ENCODE peak calls at places on chromosomes 12 and 14, in eight cellular contexts. One of them, this sample, is unnamed.

GRCh38 chr12:104507672-104508071 is 50.9 kb downstream of the CHST11 start:
- DNase-seq in spleen: no peak
- DNase-seq in psoas muscle: no peak
- DNase-seq in breast epithelium: no peak
- DNase-seq in BE2C: peak; percentile 28
- DNase-seq in hepatocyte: no peak
- DNase-seq in right lobe of liver: no peak
- DNase-seq in aorta: no peak
- DNase-seq in this sample: no peak

GRCh38 chr14:34324363-34324795 is 137.7 kb downstream of the SPTSSA start:
- DNase-seq in spleen: no peak
- DNase-seq in psoas muscle: no peak
- DNase-seq in breast epithelium: no peak
- DNase-seq in BE2C: peak; percentile 44
- DNase-seq in hepatocyte: peak; percentile 67
- DNase-seq in right lobe of liver: no peak
- DNase-seq in aorta: no peak
- DNase-seq in this sample: no peak

GRCh38 chr12:54991161-54991991 is 6.8 kb upstream of the TESPA1 start:
- DNase-seq in spleen: no peak
- DNase-seq in psoas muscle: no peak
- DNase-seq in breast epithelium: no peak
- DNase-seq in BE2C: no peak
- DNase-seq in hepatocyte: no peak
- DNase-seq in right lobe of liver: no peak
- DNase-seq in aorta: no peak
- DNase-seq in this sample: no peak

GRCh38 chr12:63963863-63964262 is 119.4 kb downstream of the SRGAP1 start:
- DNase-seq in spleen: no peak
- DNase-seq in psoas muscle: no peak
- DNase-seq in breast epithelium: no peak
- DNase-seq in BE2C: no peak
- DNase-seq in hepatocyte: no peak
- DNase-seq in right lobe of liver: no peak
- DNase-seq in aorta: no peak
- DNase-seq in this sample: no peak

GRCh38 chr12:65765436-65765813 is 58.9 kb upstream of the HMGA2 start:
- DNase-seq in spleen: no peak
- DNase-seq in psoas muscle: no peak
- DNase-seq in breast epithelium: no peak
- DNase-seq in BE2C: no peak
- DNase-seq in hepatocyte: no peak
- DNase-seq in right lobe of liver: no peak
- DNase-seq in aorta: no peak
- DNase-seq in this sample: no peak

GRCh38 chr12:3311027-3311402 is 180.0 kb upstream of the PRMT8 start:
- DNase-seq in spleen: no peak
- DNase-seq in psoas muscle: no peak
- DNase-seq in breast epithelium: peak; percentile 86
- DNase-seq in BE2C: no peak
- DNase-seq in hepatocyte: peak; percentile 82
- DNase-seq in right lobe of liver: no peak
- DNase-seq in aorta: no peak
- DNase-seq in this sample: no peak

GRCh38 chr12:52945389-52946232 is 3.3 kb upstream of the KRT18 start:
- DNase-seq in spleen: no peak
- DNase-seq in psoas muscle: no peak
- DNase-seq in breast epithelium: no peak
- DNase-seq in BE2C: no peak
- DNase-seq in hepatocyte: peak; percentile 85
- DNase-seq in right lobe of liver: peak; percentile 80
- DNase-seq in aorta: no peak
- DNase-seq in this sample: peak; percentile 67

GRCh38 chr14:39264558-39264957 is 30.8 kb downstream of the MIA2 start:
- DNase-seq in spleen: no peak
- DNase-seq in psoas muscle: no peak
- DNase-seq in breast epithelium: no peak
- DNase-seq in BE2C: no peak
- DNase-seq in hepatocyte: no peak
- DNase-seq in right lobe of liver: no peak
- DNase-seq in aorta: no peak
- DNase-seq in this sample: no peak

GRCh38 chr12:55698241-55698955 is 9.3 kb downstream of the ITGA7 start:
- DNase-seq in spleen: peak; percentile 63
- DNase-seq in psoas muscle: no peak
- DNase-seq in breast epithelium: peak; percentile 40
- DNase-seq in BE2C: no peak
- DNase-seq in hepatocyte: no peak
- DNase-seq in right lobe of liver: no peak
- DNase-seq in aorta: peak; percentile 70
- DNase-seq in this sample: peak; percentile 32

GRCh38 chr12:6273931-6274687 is 36.4 kb upstream of the PLEKHG6 start:
- DNase-seq in spleen: peak; percentile 34
- DNase-seq in psoas muscle: no peak
- DNase-seq in breast epithelium: no peak
- DNase-seq in BE2C: no peak
- DNase-seq in hepatocyte: no peak
- DNase-seq in right lobe of liver: no peak
- DNase-seq in aorta: peak; percentile 75
- DNase-seq in this sample: peak; percentile 43

DNA sequence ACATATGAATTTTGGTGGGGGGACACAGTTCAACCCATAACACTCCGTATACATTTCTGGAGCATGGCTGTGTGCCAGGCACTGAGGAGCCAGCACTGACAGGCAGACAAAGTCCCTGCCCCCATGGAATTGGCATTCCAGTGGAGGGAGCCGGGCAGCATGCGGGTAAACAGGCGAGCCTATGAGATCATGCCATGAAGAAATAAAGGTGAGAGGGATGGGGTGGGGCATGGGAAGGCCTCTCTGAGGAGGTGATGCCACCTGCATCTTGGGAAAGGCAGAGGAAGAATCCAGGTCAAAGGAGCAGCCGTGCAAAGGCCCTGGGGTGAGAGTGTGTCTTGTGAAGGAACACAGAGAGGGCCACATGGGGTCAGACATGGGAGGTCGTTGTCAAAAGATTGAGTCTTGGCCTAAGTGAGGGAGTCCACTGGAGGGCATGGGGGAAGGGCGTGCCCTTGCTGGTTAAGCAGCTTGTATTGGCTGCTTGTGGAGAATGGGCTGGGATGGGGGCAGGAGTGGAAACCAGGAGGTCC is 3.6 kb downstream of the OTUB2 start:
- DNase-seq in spleen: no peak
- DNase-seq in psoas muscle: no peak
- DNase-seq in breast epithelium: no peak
- DNase-seq in BE2C: no peak
- DNase-seq in hepatocyte: no peak
- DNase-seq in right lobe of liver: no peak
- DNase-seq in aorta: no peak
- DNase-seq in this sample: no peak
- H3K4me1 ChIP-seq in spleen: peaks cover 20% of the 10 kb centered on the region
- H3K4me1 ChIP-seq in psoas muscle: no peaks in the 10 kb centered on the region
- H3K4me1 ChIP-seq in breast epithelium: no peaks in the 10 kb centered on the region
- H3K4me1 ChIP-seq in BE2C: no peaks in the 10 kb centered on the region
- H3K4me1 ChIP-seq in hepatocyte: no peaks in the 10 kb centered on the region
- H3K4me1 ChIP-seq in right lobe of liver: no peaks in the 10 kb centered on the region
- H3K4me1 ChIP-seq in aorta: no peaks in the 10 kb centered on the region
- H3K4me1 ChIP-seq in this sample: peaks cover 12% of the 10 kb centered on the region

GRCh38 chr14:63212776-63213500 is 8.7 kb downstream of the RHOJ start:
- DNase-seq in spleen: no peak
- DNase-seq in psoas muscle: no peak
- DNase-seq in breast epithelium: no peak
- DNase-seq in BE2C: no peak
- DNase-seq in hepatocyte: no peak
- DNase-seq in right lobe of liver: no peak
- DNase-seq in aorta: no peak
- DNase-seq in this sample: no peak

GRCh38 chr14:63212209-63212608 is 8.0 kb downstream of the RHOJ start:
- DNase-seq in spleen: no peak
- DNase-seq in psoas muscle: no peak
- DNase-seq in breast epithelium: no peak
- DNase-seq in BE2C: no peak
- DNase-seq in hepatocyte: no peak
- DNase-seq in right lobe of liver: no peak
- DNase-seq in aorta: no peak
- DNase-seq in this sample: no peak

GRCh38 chr14:63210812-63211211 is 6.6 kb downstream of the RHOJ start:
- DNase-seq in spleen: no peak
- DNase-seq in psoas muscle: no peak
- DNase-seq in breast epithelium: no peak
- DNase-seq in BE2C: no peak
- DNase-seq in hepatocyte: no peak
- DNase-seq in right lobe of liver: no peak
- DNase-seq in aorta: no peak
- DNase-seq in this sample: no peak

GRCh38 chr14:63209160-63209559 is 4.9 kb downstream of the RHOJ start:
- DNase-seq in spleen: no peak
- DNase-seq in psoas muscle: no peak
- DNase-seq in breast epithelium: no peak
- DNase-seq in BE2C: no peak
- DNase-seq in hepatocyte: no peak
- DNase-seq in right lobe of liver: no peak
- DNase-seq in aorta: no peak
- DNase-seq in this sample: no peak

DNA sequence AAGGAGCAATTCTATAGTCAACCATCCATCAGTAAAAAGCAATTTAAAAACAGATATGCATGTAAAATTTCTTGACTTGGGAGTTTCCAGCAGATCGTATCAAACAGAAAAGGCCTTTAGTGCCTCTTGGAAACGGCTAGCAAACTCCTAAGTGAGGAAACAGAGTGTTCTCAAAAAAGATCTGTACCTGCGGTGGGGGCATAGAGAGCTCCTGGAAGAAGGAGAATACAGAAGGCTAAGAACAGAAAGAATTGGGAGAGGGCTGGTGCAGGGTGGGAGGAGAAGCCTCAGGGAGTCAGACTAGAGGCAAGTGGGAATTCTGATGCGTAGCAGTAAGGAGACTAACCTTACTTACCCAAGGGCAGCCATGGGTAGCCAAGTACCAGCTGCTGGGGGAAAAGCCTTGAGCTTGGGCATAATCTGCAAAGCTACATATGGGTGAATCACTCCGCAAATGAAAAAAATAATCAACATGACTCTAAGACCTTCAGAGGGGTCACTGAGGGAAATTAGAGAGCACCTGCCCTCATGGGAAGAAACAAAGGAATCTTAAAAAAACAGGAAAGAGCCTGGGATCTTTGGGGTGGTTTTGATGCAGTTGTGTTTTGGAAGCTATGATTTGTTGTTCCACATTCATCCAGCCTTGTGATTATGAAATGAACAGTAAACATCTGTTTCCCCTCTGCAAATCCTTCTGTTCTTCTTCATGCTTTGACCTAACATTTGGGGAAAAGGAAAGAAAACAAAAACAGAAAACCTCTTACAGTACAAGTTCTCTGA is 10.4 kb downstream of the RHOJ start:
- DNase-seq in spleen: no peak
- DNase-seq in psoas muscle: no peak
- DNase-seq in breast epithelium: no peak
- DNase-seq in BE2C: no peak
- DNase-seq in hepatocyte: no peak
- DNase-seq in right lobe of liver: no peak
- DNase-seq in aorta: no peak
- DNase-seq in this sample: no peak
- H3K4me3 ChIP-seq in spleen: no peak overlapping the region
- H3K4me3 ChIP-seq in psoas muscle: no peak overlapping the region
- H3K4me3 ChIP-seq in breast epithelium: no peak overlapping the region
- H3K4me3 ChIP-seq in BE2C: no peak overlapping the region
- H3K4me3 ChIP-seq in hepatocyte: no peak overlapping the region
- H3K4me3 ChIP-seq in right lobe of liver: no peak overlapping the region
- H3K4me3 ChIP-seq in aorta: no peak overlapping the region
- H3K4me3 ChIP-seq in this sample: no peak overlapping the region

GRCh38 chr12:57044856-57045255 is 5.1 kb downstream of the MYO1A start:
- DNase-seq in spleen: no peak
- DNase-seq in psoas muscle: no peak
- DNase-seq in breast epithelium: no peak
- DNase-seq in BE2C: no peak
- DNase-seq in hepatocyte: no peak
- DNase-seq in right lobe of liver: no peak
- DNase-seq in aorta: no peak
- DNase-seq in this sample: no peak
- H3K27me3 ChIP-seq in spleen: no peaks in the 10 kb centered on the region
- H3K27me3 ChIP-seq in psoas muscle: no peaks in the 10 kb centered on the region
- H3K27me3 ChIP-seq in breast epithelium: no peaks in the 10 kb centered on the region
- H3K27me3 ChIP-seq in BE2C: no peaks in the 10 kb centered on the region
- H3K27me3 ChIP-seq in hepatocyte: no peaks in the 10 kb centered on the region
- H3K27me3 ChIP-seq in right lobe of liver: no peaks in the 10 kb centered on the region
- H3K27me3 ChIP-seq in aorta: no peaks in the 10 kb centered on the region
- H3K27me3 ChIP-seq in this sample: no peaks in the 10 kb centered on the region

GRCh38 chr12:108819920-108820699 is 37.3 kb downstream of the SSH1 start:
- DNase-seq in spleen: peak; percentile 24
- DNase-seq in psoas muscle: no peak
- DNase-seq in breast epithelium: no peak
- DNase-seq in BE2C: no peak
- DNase-seq in hepatocyte: no peak
- DNase-seq in right lobe of liver: no peak
- DNase-seq in aorta: no peak
- DNase-seq in this sample: no peak

GRCh38 chr12:108821407-108822397 is 35.7 kb downstream of the SSH1 start:
- DNase-seq in spleen: peak; percentile 79
- DNase-seq in psoas muscle: no peak
- DNase-seq in breast epithelium: no peak
- DNase-seq in BE2C: no peak
- DNase-seq in hepatocyte: no peak
- DNase-seq in right lobe of liver: no peak
- DNase-seq in aorta: no peak
- DNase-seq in this sample: peak; percentile 77

GRCh38 chr12:108822458-108823205 is 34.8 kb downstream of the SSH1 start:
- DNase-seq in spleen: peak; percentile 61
- DNase-seq in psoas muscle: no peak
- DNase-seq in breast epithelium: no peak
- DNase-seq in BE2C: no peak
- DNase-seq in hepatocyte: no peak
- DNase-seq in right lobe of liver: no peak
- DNase-seq in aorta: no peak
- DNase-seq in this sample: no peak

GRCh38 chr12:108817909-108818308 is 39.5 kb downstream of the SSH1 start:
- DNase-seq in spleen: no peak
- DNase-seq in psoas muscle: no peak
- DNase-seq in breast epithelium: no peak
- DNase-seq in BE2C: no peak
- DNase-seq in hepatocyte: no peak
- DNase-seq in right lobe of liver: no peak
- DNase-seq in aorta: no peak
- DNase-seq in this sample: no peak

DNA sequence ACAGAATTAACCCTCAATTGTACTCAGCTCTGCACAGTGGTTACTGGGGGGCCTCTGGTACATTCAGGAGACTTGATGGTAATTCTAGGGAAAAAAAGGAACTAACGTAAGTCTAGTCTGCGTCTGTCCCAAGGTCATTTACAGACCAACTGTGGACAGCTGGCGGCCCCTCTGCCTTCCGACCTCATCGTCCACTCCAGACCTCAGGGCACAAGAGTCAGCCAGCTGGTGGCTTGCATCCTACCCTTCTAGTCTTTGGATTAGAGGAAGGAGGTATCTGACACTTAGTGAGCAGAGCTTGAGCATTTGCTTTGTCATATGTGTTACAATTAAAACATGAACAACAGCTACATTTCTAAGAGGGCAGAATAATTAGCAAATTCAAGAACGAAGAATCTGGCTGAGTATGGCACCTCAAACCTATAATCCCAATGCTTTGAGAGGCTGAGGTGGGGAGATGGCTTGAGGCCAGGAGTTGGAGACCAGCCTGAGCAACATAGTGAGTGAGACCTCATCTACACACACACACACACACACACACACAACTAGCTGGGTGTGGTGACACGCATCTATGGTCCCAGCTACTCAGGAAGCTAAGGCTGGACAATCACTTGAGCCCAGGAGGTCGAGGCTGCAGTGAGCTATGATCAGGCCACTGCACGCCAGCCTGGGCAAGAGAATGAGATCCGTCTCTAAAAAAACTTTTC is 36.5 kb downstream of the SSH1 start:
- DNase-seq in spleen: peak; percentile 78
- DNase-seq in psoas muscle: no peak
- DNase-seq in breast epithelium: no peak
- DNase-seq in BE2C: no peak
- DNase-seq in hepatocyte: no peak
- DNase-seq in right lobe of liver: no peak
- DNase-seq in aorta: no peak
- DNase-seq in this sample: no peak
- H3K4me1 ChIP-seq in spleen: peaks cover 89% of the 10 kb centered on the region
- H3K4me1 ChIP-seq in psoas muscle: peaks cover 66% of the 10 kb centered on the region
- H3K4me1 ChIP-seq in breast epithelium: no peaks in the 10 kb centered on the region
- H3K4me1 ChIP-seq in BE2C: peaks cover 4% of the 10 kb centered on the region
- H3K4me1 ChIP-seq in hepatocyte: peaks cover 17% of the 10 kb centered on the region
- H3K4me1 ChIP-seq in right lobe of liver: peaks cover 13% of the 10 kb centered on the region
- H3K4me1 ChIP-seq in aorta: no peaks in the 10 kb centered on the region
- H3K4me1 ChIP-seq in this sample: peaks cover 78% of the 10 kb centered on the region